ENCODE peak calls at places on chromosomes 4 and X, in six cellular contexts. I is ovary, N is transverse colon, U is GM23338, C is right cardiac atrium, S is PC-3. R is an unnamed sample.

GRCh38 chr4:67687639-67688038 is 13.3 kb downstream of the UBA6 start:
- DNase-seq in I (no peak), N (no peak), U (no peak), C (no peak), S (no peak), R (no peak)

GRCh38 chr4:70651864-70652506 is 14.3 kb downstream of the JCHAIN start:
- DNase-seq in I (no peak), N (no peak), U (peak; percentile 79), C (no peak), S (peak; percentile 77), R (no peak)

GRCh38 chr4:94544811-94545210 is 93.1 kb downstream of the PDLIM5 start:
- DNase-seq in I (no peak), N (no peak), U (no peak), C (no peak), S (peak; percentile 67), R (no peak)

GRCh38 chrX:118736394-118737010 is 9.1 kb downstream of the IL13RA1 start:
- DNase-seq in I (no peak), N (no peak), U (no peak), C (no peak), S (no peak), R (no peak)

GRCh38 chr4:125283702-125284279 is 31.0 kb upstream of the FAT4 start:
- DNase-seq in I (no peak), N (no peak), U (peak; percentile 36), C (no peak), S (peak; percentile 39), R (no peak)

GRCh38 chr4:56658410-56659003 is 22.6 kb downstream of the HOPX start:
- DNase-seq in I (no peak), N (no peak), U (no peak), C (no peak), S (no peak), R (no peak)

GRCh38 chrX:125202486-125203378 is 116.9 kb upstream of the TEX13C start:
- DNase-seq in I (no peak), N (no peak), U (peak; percentile 28), C (no peak), S (no peak), R (no peak)

GRCh38 chr4:4606321-4606720 is 64.5 kb upstream of the STX18 start:
- DNase-seq in I (no peak), N (no peak), U (no peak), C (no peak), S (no peak), R (no peak)

GRCh38 chrX:153803211-153804099 is 9.0 kb downstream of the SSR4 start:
- DNase-seq in I (no peak), N (no peak), U (no peak), C (no peak), S (no peak), R (no peak)

GRCh38 chrX:100747090-100747489 is 15.2 kb upstream of the SYTL4 start:
- DNase-seq in I (peak; percentile 34), N (no peak), U (no peak), C (no peak), S (no peak), R (no peak)

GRCh38 chrX:29627833-29628232 is 587.5 kb upstream of the MAGEB2 start:
- DNase-seq in I (no peak), N (no peak), U (no peak), C (no peak), S (peak; percentile 27), R (no peak)

GRCh38 chr4:87185471-87185870 is 34.9 kb downstream of the KLHL8 start:
- DNase-seq in I (no peak), N (no peak), U (no peak), C (no peak), S (no peak), R (no peak)
- H3K27ac ChIP-seq in I (no peak overlapping the region), N (no peak overlapping the region), U (no peak overlapping the region), C (no peak overlapping the region), S (no peak overlapping the region), R (no peak overlapping the region)

DNA sequence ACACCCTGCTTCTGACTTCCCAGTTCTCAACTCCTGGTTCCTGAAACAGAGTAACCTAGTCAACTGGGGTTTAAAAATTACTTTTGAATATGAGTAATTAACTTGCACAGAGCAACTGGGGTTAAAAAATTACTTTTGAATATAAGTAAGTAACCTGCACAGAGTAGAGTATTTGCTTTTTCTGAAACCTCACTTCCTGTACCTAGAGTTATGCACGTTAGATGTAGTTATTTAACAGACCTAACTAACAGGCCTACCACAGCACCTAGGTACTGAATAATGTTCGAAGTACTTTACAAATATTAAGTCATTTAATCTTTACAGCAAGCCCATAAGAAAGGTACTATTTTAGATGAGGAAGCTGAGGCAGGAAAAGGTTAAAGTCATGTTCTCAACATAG is 32.8 kb downstream of the SLC39A8 start:
- DNase-seq in I (no peak), N (no peak), U (no peak), C (no peak), S (no peak), R (no peak)
- H3K27me3 ChIP-seq in I (no peaks in the 10 kb centered on the region), N (no peaks in the 10 kb centered on the region), U (no peaks in the 10 kb centered on the region), C (no peaks in the 10 kb centered on the region), S (no peaks in the 10 kb centered on the region), R (no peaks in the 10 kb centered on the region)

GRCh38 chr4:108695062-108695461 is 44.7 kb downstream of the OSTC start:
- DNase-seq in I (no peak), N (no peak), U (no peak), C (no peak), S (no peak), R (no peak)

GRCh38 chr4:108693211-108693610 is 42.8 kb downstream of the OSTC start:
- DNase-seq in I (no peak), N (no peak), U (no peak), C (no peak), S (no peak), R (no peak)

GRCh38 chr4:108694423-108694822 is 44.0 kb downstream of the OSTC start:
- DNase-seq in I (no peak), N (no peak), U (no peak), C (no peak), S (no peak), R (no peak)

GRCh38 chr4:108696160-108696559 is 45.8 kb downstream of the OSTC start:
- DNase-seq in I (no peak), N (no peak), U (no peak), C (no peak), S (no peak), R (no peak)

GRCh38 chr4:108693819-108694218 is 43.4 kb downstream of the OSTC start:
- DNase-seq in I (no peak), N (no peak), U (no peak), C (no peak), S (no peak), R (no peak)
- H3K27ac ChIP-seq in I (no peak overlapping the region), N (no peak overlapping the region), U (no peak overlapping the region), C (no peak overlapping the region), S (no peak overlapping the region), R (no peak overlapping the region)

GRCh38 chr4:120007171-120007894 is 59.3 kb downstream of the MAD2L1 start:
- DNase-seq in I (no peak), N (no peak), U (no peak), C (no peak), S (peak; percentile 48), R (no peak)
- H3K27me3 ChIP-seq in I (no peaks in the 10 kb centered on the region), N (no peaks in the 10 kb centered on the region), U (peaks cover 41% of the 10 kb centered on the region), C (no peaks in the 10 kb centered on the region), S (no peaks in the 10 kb centered on the region), R (no peaks in the 10 kb centered on the region)

DNA sequence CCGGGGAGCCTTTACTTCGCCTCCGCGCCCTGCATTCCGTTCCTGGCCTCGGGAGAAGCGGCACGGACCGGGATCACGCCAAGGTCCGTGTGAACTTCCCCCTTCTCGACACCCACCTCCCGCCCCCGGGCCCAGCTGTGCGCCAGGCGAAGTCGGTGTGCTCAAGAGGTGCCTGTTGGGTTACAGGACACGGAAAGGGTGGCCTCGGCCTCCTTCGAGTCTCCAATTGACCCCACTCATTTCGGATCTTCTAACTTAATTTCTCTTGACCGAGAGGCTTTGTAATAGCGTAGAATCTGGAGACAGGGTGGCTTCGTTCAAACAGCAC is 444 bp downstream of the PDHA1 start:
- DNase-seq in I (no peak), N (no peak), U (peak; percentile 6), C (no peak), S (no peak), R (no peak)
- H3K27ac ChIP-seq in I (peak overlapping the region; percentile 78), N (peak overlapping the region; percentile 94), U (no peak overlapping the region), C (peak overlapping the region; percentile 89), S (peak overlapping the region; percentile 18), R (peak overlapping the region; percentile 59)

DNA sequence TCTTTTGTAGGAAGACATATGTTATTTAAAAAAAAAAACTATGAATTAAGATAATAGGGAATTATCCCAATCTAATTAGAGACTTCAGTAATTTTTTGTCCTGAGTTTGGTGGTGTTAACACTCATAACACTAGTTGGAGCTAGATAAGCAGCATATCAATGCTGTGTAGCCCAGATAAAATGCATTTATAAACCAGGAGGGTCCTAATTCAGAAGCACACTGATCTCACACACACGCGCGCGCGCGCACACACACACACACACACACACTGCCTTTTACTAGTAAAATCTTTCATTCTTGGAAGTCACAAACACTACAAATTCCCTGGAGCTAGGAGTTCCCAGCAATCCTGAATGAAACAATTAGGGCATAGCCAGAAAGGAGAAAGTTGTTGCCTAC is 3.2 kb downstream of the UNC5C start:
- DNase-seq in I (no peak), N (no peak), U (no peak), C (no peak), S (no peak), R (no peak)
- H3K27me3 ChIP-seq in I (no peaks in the 10 kb centered on the region), N (peaks cover 42% of the 10 kb centered on the region), U (peaks cover 53% of the 10 kb centered on the region), C (no peaks in the 10 kb centered on the region), S (peaks cover 39% of the 10 kb centered on the region), R (peaks cover 5% of the 10 kb centered on the region)

GRCh38 chrX:127404156-127404555 is 584.6 kb downstream of the PRR32 start:
- DNase-seq in I (no peak), N (no peak), U (no peak), C (no peak), S (no peak), R (no peak)
- H3K27ac ChIP-seq in I (no peak overlapping the region), N (no peak overlapping the region), U (no peak overlapping the region), C (no peak overlapping the region), S (no peak overlapping the region), R (no peak overlapping the region)

R was measured in effector memory CD4-positive, alpha-beta T cell.